ENCODE peak calls at places on chromosomes 5 and 9, in seven cellular contexts. One of them, this sample, is unnamed.

GRCh38 chr9:134381671-134382505 is 55.6 kb downstream of the RXRA start:
- DNase-seq in psoas muscle: peak; percentile 73
- DNase-seq in prostate gland: no peak
- DNase-seq in brain microvascular endothelial cell: no peak
- DNase-seq in GM10248: peak; percentile 67
- DNase-seq in GM13976: peak; percentile 71
- DNase-seq in heart left ventricle: peak; percentile 66
- DNase-seq in this sample: no peak

GRCh38 chr5:171469336-171469735 is 49.9 kb downstream of the FGF18 start:
- DNase-seq in psoas muscle: no peak
- DNase-seq in prostate gland: no peak
- DNase-seq in brain microvascular endothelial cell: no peak
- DNase-seq in GM10248: no peak
- DNase-seq in GM13976: no peak
- DNase-seq in heart left ventricle: no peak
- DNase-seq in this sample: no peak

GRCh38 chr5:122366501-122366900 is 54.5 kb downstream of the SNCAIP start:
- DNase-seq in psoas muscle: no peak
- DNase-seq in prostate gland: no peak
- DNase-seq in brain microvascular endothelial cell: peak; percentile 62
- DNase-seq in GM10248: no peak
- DNase-seq in GM13976: no peak
- DNase-seq in heart left ventricle: no peak
- DNase-seq in this sample: no peak

GRCh38 chr5:5521029-5521428 is 98.6 kb downstream of the ICE1 start:
- DNase-seq in psoas muscle: no peak
- DNase-seq in prostate gland: no peak
- DNase-seq in brain microvascular endothelial cell: no peak
- DNase-seq in GM10248: no peak
- DNase-seq in GM13976: no peak
- DNase-seq in heart left ventricle: no peak
- DNase-seq in this sample: no peak

GRCh38 chr9:16367605-16368424 is 502.7 kb downstream of the BNC2 start:
- DNase-seq in psoas muscle: no peak
- DNase-seq in prostate gland: no peak
- DNase-seq in brain microvascular endothelial cell: no peak
- DNase-seq in GM10248: no peak
- DNase-seq in GM13976: no peak
- DNase-seq in heart left ventricle: no peak
- DNase-seq in this sample: no peak

GRCh38 chr5:40518511-40518917 is 161.2 kb upstream of the PTGER4 start:
- DNase-seq in psoas muscle: no peak
- DNase-seq in prostate gland: no peak
- DNase-seq in brain microvascular endothelial cell: peak; percentile 55
- DNase-seq in GM10248: no peak
- DNase-seq in GM13976: no peak
- DNase-seq in heart left ventricle: no peak
- DNase-seq in this sample: no peak

GRCh38 chr5:173925449-173926071 is 37.4 kb downstream of the CPEB4 start:
- DNase-seq in psoas muscle: no peak
- DNase-seq in prostate gland: no peak
- DNase-seq in brain microvascular endothelial cell: peak; percentile 61
- DNase-seq in GM10248: peak; percentile 28
- DNase-seq in GM13976: peak; percentile 32
- DNase-seq in heart left ventricle: peak; percentile 42
- DNase-seq in this sample: peak; percentile 24

GRCh38 chr9:88310310-88310980 is 77.8 kb upstream of the SPIN1 start:
- DNase-seq in psoas muscle: no peak
- DNase-seq in prostate gland: no peak
- DNase-seq in brain microvascular endothelial cell: no peak
- DNase-seq in GM10248: no peak
- DNase-seq in GM13976: no peak
- DNase-seq in heart left ventricle: no peak
- DNase-seq in this sample: no peak

GRCh38 chr9:65411901-65412300 is 126.9 kb upstream of the FOXD4L5 start:
- DNase-seq in psoas muscle: no peak
- DNase-seq in prostate gland: no peak
- DNase-seq in brain microvascular endothelial cell: no peak
- DNase-seq in GM10248: no peak
- DNase-seq in GM13976: no peak
- DNase-seq in heart left ventricle: no peak
- DNase-seq in this sample: no peak

GRCh38 chr5:167219296-167219695 is 1072.1 kb upstream of the WWC1 start:
- DNase-seq in psoas muscle: no peak
- DNase-seq in prostate gland: no peak
- DNase-seq in brain microvascular endothelial cell: no peak
- DNase-seq in GM10248: no peak
- DNase-seq in GM13976: no peak
- DNase-seq in heart left ventricle: no peak
- DNase-seq in this sample: no peak

GRCh38 chr9:107465467-107466451 is 23.8 kb downstream of the KLF4 start:
- DNase-seq in psoas muscle: peak; percentile 88
- DNase-seq in prostate gland: peak; percentile 57
- DNase-seq in brain microvascular endothelial cell: peak; percentile 45
- DNase-seq in GM10248: peak; percentile 70
- DNase-seq in GM13976: peak; percentile 79
- DNase-seq in heart left ventricle: peak; percentile 74
- DNase-seq in this sample: peak; percentile 66

GRCh38 chr5:111810087-111810486 is 53.1 kb upstream of the NREP start:
- DNase-seq in psoas muscle: no peak
- DNase-seq in prostate gland: no peak
- DNase-seq in brain microvascular endothelial cell: no peak
- DNase-seq in GM10248: no peak
- DNase-seq in GM13976: no peak
- DNase-seq in heart left ventricle: no peak
- DNase-seq in this sample: no peak

GRCh38 chr9:99451121-99451606 is 229.1 kb downstream of the SEC61B start:
- DNase-seq in psoas muscle: no peak
- DNase-seq in prostate gland: no peak
- DNase-seq in brain microvascular endothelial cell: no peak
- DNase-seq in GM10248: no peak
- DNase-seq in GM13976: no peak
- DNase-seq in heart left ventricle: peak; percentile 82
- DNase-seq in this sample: no peak

GRCh38 chr9:133794006-133794760 is 56.0 kb upstream of the SARDH start:
- DNase-seq in psoas muscle: no peak
- DNase-seq in prostate gland: no peak
- DNase-seq in brain microvascular endothelial cell: no peak
- DNase-seq in GM10248: no peak
- DNase-seq in GM13976: no peak
- DNase-seq in heart left ventricle: no peak
- DNase-seq in this sample: no peak

GRCh38 chr5:96093890-96094381 is 132.3 kb upstream of the ELL2 start:
- DNase-seq in psoas muscle: no peak
- DNase-seq in prostate gland: no peak
- DNase-seq in brain microvascular endothelial cell: no peak
- DNase-seq in GM10248: no peak
- DNase-seq in GM13976: no peak
- DNase-seq in heart left ventricle: no peak
- DNase-seq in this sample: no peak

GRCh38 chr9:114231218-114232090 is 76.1 kb downstream of the COL27A1 start:
- DNase-seq in psoas muscle: no peak
- DNase-seq in prostate gland: no peak
- DNase-seq in brain microvascular endothelial cell: no peak
- DNase-seq in GM10248: no peak
- DNase-seq in GM13976: no peak
- DNase-seq in heart left ventricle: no peak
- DNase-seq in this sample: no peak

GRCh38 chr5:137395011-137395755 is 103.9 kb downstream of the SPOCK1 start:
- DNase-seq in psoas muscle: no peak
- DNase-seq in prostate gland: no peak
- DNase-seq in brain microvascular endothelial cell: no peak
- DNase-seq in GM10248: no peak
- DNase-seq in GM13976: no peak
- DNase-seq in heart left ventricle: no peak
- DNase-seq in this sample: no peak

GRCh38 chr9:78288214-78288892 is 8.6 kb upstream of the PSAT1 start:
- DNase-seq in psoas muscle: no peak
- DNase-seq in prostate gland: peak; percentile 83
- DNase-seq in brain microvascular endothelial cell: no peak
- DNase-seq in GM10248: no peak
- DNase-seq in GM13976: no peak
- DNase-seq in heart left ventricle: no peak
- DNase-seq in this sample: no peak

GRCh38 chr5:79107020-79107796 is 4.4 kb upstream of the BHMT start:
- DNase-seq in psoas muscle: no peak
- DNase-seq in prostate gland: no peak
- DNase-seq in brain microvascular endothelial cell: no peak
- DNase-seq in GM10248: no peak
- DNase-seq in GM13976: no peak
- DNase-seq in heart left ventricle: no peak
- DNase-seq in this sample: no peak

GRCh38 chr5:113487779-113488644 is at the start of gene MCC:
- DNase-seq in psoas muscle: peak; percentile 77
- DNase-seq in prostate gland: peak; percentile 84
- DNase-seq in brain microvascular endothelial cell: peak; percentile 91
- DNase-seq in GM10248: peak; percentile 32
- DNase-seq in GM13976: peak; percentile 49
- DNase-seq in heart left ventricle: peak; percentile 85
- DNase-seq in this sample: peak; percentile 82

GRCh38 chr5:53201746-53202145 is 92.2 kb upstream of the MOCS2 start:
- DNase-seq in psoas muscle: no peak
- DNase-seq in prostate gland: no peak
- DNase-seq in brain microvascular endothelial cell: no peak
- DNase-seq in GM10248: no peak
- DNase-seq in GM13976: no peak
- DNase-seq in heart left ventricle: no peak
- DNase-seq in this sample: no peak
- TF ChIP-seq CTCF in psoas muscle: no peak
- TF ChIP-seq CTCF in prostate gland: no peak
- TF ChIP-seq CTCF in brain microvascular endothelial cell: peak; percentile 45
- TF ChIP-seq CTCF in GM10248: peak; percentile 8
- TF ChIP-seq CTCF in GM13976: no peak
- TF ChIP-seq CTCF in heart left ventricle: no peak
- TF ChIP-seq CTCF in this sample: peak; percentile 27

GRCh38 chr9:108813951-108814601 is 41.7 kb downstream of the ACTL7B start:
- DNase-seq in psoas muscle: no peak
- DNase-seq in prostate gland: no peak
- DNase-seq in brain microvascular endothelial cell: peak; percentile 53
- DNase-seq in GM10248: no peak
- DNase-seq in GM13976: no peak
- DNase-seq in heart left ventricle: no peak
- DNase-seq in this sample: no peak
- TF ChIP-seq CTCF in psoas muscle: peak; percentile 52
- TF ChIP-seq CTCF in prostate gland: peak; percentile 22
- TF ChIP-seq CTCF in brain microvascular endothelial cell: peak; percentile 66
- TF ChIP-seq CTCF in GM10248: no peak
- TF ChIP-seq CTCF in GM13976: no peak
- TF ChIP-seq CTCF in heart left ventricle: peak; percentile 51
- TF ChIP-seq CTCF in this sample: no peak

DNA sequence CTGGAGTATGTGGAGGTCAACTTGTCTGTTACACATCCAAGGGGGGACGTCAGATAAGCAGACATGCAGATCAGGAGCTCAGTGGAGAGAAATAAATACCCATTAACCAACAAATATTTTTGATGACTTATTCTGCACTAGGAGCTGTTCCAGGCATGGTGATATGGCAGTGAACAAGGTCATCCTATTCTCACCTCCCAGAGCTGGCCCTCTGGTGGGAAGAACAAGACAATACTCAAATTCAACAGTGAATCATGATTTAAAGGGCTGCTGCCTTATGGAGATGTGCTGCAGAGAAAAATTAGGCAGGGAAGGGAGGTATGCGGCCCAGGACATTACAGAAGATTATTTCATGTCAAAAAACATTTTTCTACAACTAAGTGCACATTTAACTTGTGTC is 36.5 kb downstream of the SYK start:
- DNase-seq in psoas muscle: no peak
- DNase-seq in prostate gland: no peak
- DNase-seq in brain microvascular endothelial cell: no peak
- DNase-seq in GM10248: no peak
- DNase-seq in GM13976: no peak
- DNase-seq in heart left ventricle: no peak
- DNase-seq in this sample: no peak
- TF ChIP-seq CTCF in psoas muscle: no peak
- TF ChIP-seq CTCF in prostate gland: no peak
- TF ChIP-seq CTCF in brain microvascular endothelial cell: no peak
- TF ChIP-seq CTCF in GM10248: peak; percentile 18
- TF ChIP-seq CTCF in GM13976: no peak
- TF ChIP-seq CTCF in heart left ventricle: no peak
- TF ChIP-seq CTCF in this sample: peak; percentile 33

GRCh38 chr5:77074745-77075144 is 12.3 kb downstream of the ZBED3 start:
- DNase-seq in psoas muscle: no peak
- DNase-seq in prostate gland: no peak
- DNase-seq in brain microvascular endothelial cell: no peak
- DNase-seq in GM10248: no peak
- DNase-seq in GM13976: no peak
- DNase-seq in heart left ventricle: no peak
- DNase-seq in this sample: no peak

GRCh38 chr5:77080905-77081304 is 6.2 kb downstream of the ZBED3 start:
- DNase-seq in psoas muscle: no peak
- DNase-seq in prostate gland: no peak
- DNase-seq in brain microvascular endothelial cell: no peak
- DNase-seq in GM10248: no peak
- DNase-seq in GM13976: no peak
- DNase-seq in heart left ventricle: no peak
- DNase-seq in this sample: no peak

GRCh38 chr5:77073667-77074066 is 13.4 kb downstream of the ZBED3 start:
- DNase-seq in psoas muscle: no peak
- DNase-seq in prostate gland: no peak
- DNase-seq in brain microvascular endothelial cell: peak; percentile 43
- DNase-seq in GM10248: no peak
- DNase-seq in GM13976: no peak
- DNase-seq in heart left ventricle: no peak
- DNase-seq in this sample: no peak

GRCh38 chr5:77077821-77078176 is 9.3 kb downstream of the ZBED3 start:
- DNase-seq in psoas muscle: no peak
- DNase-seq in prostate gland: no peak
- DNase-seq in brain microvascular endothelial cell: no peak
- DNase-seq in GM10248: no peak
- DNase-seq in GM13976: no peak
- DNase-seq in heart left ventricle: no peak
- DNase-seq in this sample: no peak

DNA sequence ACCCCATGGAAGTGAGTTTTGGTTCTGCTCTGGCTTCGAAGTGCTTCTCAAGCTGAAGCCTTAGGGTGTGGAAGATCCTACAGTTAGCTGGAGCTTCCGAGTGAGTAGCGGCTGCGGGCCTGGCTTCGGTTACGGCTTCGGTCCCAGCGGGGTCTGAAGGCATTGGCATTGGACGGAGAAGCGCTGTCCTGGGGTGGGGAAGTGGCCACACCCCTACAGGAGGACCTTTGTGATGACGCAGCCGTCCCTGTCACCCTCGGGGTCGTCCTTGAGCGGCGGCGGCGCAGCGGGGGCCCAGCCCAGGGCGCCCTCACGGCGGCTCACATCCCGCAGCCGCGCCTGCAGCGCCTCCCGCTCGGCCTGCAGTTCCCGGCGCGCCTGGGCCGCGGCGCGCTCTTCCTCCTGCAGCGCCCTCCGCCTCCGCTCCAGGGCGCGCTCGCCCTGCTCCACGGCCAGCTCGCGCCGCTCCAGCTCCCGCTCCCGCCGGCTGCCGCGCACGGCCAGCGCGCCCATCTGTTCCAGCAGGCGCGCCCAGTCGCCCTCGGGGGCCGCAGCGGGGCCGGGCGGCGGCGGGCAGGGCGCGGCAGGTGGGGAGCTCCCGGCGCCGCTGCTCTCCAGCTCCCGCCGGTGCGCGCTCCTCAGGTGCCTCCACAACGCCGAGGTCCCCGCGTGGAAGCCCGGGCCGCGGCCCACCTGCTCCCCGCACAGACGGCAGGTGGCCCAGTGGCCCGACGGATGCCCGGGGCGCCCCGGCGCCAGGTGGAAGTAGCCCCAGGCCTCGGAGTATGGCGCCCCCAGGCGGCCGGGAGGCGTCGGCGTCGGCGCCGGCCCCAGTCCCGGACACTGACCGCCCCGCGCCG is 9.9 kb downstream of the ZBED3 start:
- DNase-seq in psoas muscle: peak; percentile 83
- DNase-seq in prostate gland: peak; percentile 24
- DNase-seq in brain microvascular endothelial cell: peak; percentile 21
- DNase-seq in GM10248: peak; percentile 87
- DNase-seq in GM13976: peak; percentile 90
- DNase-seq in heart left ventricle: peak; percentile 71
- DNase-seq in this sample: peak; percentile 81
- TF ChIP-seq CTCF in psoas muscle: peak; percentile 73
- TF ChIP-seq CTCF in prostate gland: peak; percentile 51
- TF ChIP-seq CTCF in brain microvascular endothelial cell: peak; percentile 62
- TF ChIP-seq CTCF in GM10248: peak; percentile 87
- TF ChIP-seq CTCF in GM13976: peak; percentile 88
- TF ChIP-seq CTCF in heart left ventricle: peak; percentile 74
- TF ChIP-seq CTCF in this sample: peak; percentile 89